ENCODE peak calls at places on chromosomes 3 and 15, in seven cellular contexts. Y, K, D, Z, X, W and U are unnamed samples.

GRCh38 chr15:68910341-68910740 is 20.0 kb upstream of the SPESP1 start:
- DNase-seq in Y (no peak), W (no peak), X (no peak), K (no peak), D (no peak), Z (no peak), U (no peak)

GRCh38 chr3:182364323-182364722 is 429.0 kb upstream of the ATP11B start:
- DNase-seq in K (no peak), X (no peak), Y (no peak), W (no peak), Z (no peak), D (no peak), U (no peak)

GRCh38 chr3:127035672-127036071 is 52.8 kb downstream of the PLXNA1 start:
- DNase-seq in Y (peak; percentile 77), Z (no peak), X (peak; percentile 91), K (no peak), W (no peak), D (no peak), U (peak; percentile 38)

GRCh38 chr15:75063338-75063737 is 39.9 kb downstream of the PPCDC start:
- DNase-seq in Z (no peak), X (no peak), D (no peak), Y (peak; percentile 74), W (no peak), K (no peak), U (no peak)

GRCh38 chr15:48230498-48230897 is 24.4 kb downstream of the SLC12A1 start:
- DNase-seq in K (no peak), D (no peak), W (no peak), Y (no peak), X (no peak), Z (no peak), U (no peak)

GRCh38 chr3:123623346-123623880 is 38.6 kb upstream of the HACD2 start:
- DNase-seq in X (no peak), Z (no peak), Y (peak; percentile 66), K (no peak), D (no peak), W (no peak), U (no peak)

GRCh38 chr15:65082303-65082958 is 5.9 kb downstream of the KBTBD13 start:
- DNase-seq in Y (no peak), K (no peak), Z (peak; percentile 15), D (no peak), X (peak; percentile 69), W (no peak), U (peak; percentile 33)

GRCh38 chr15:92184142-92184541 is 209.5 kb upstream of the ST8SIA2 start:
- DNase-seq in K (no peak), Y (no peak), X (no peak), W (no peak), Z (no peak), D (no peak), U (no peak)

GRCh38 chr15:92000709-92001108 is 147.2 kb downstream of the SLCO3A1 start:
- DNase-seq in D (no peak), K (no peak), W (no peak), Z (peak; percentile 49), X (no peak), Y (no peak), U (no peak)

GRCh38 chr3:36193448-36193847 is 186.9 kb upstream of the STAC start:
- DNase-seq in X (no peak), Y (no peak), K (no peak), W (no peak), D (no peak), Z (no peak), U (no peak)

GRCh38 chr3:107524214-107525100 is 1.7 kb downstream of the BBX start:
- DNase-seq in K (peak; percentile 20), Y (peak; percentile 51), W (peak; percentile 55), Z (peak; percentile 72), D (peak; percentile 28), X (peak; percentile 51), U (peak; percentile 70)

GRCh38 chr3:55482496-55483195 is 4.5 kb downstream of the WNT5A start:
- DNase-seq in K (peak; percentile 48), X (no peak), Z (peak; percentile 34), Y (peak; percentile 79), W (no peak), D (no peak), U (no peak)

GRCh38 chr3:105823149-105823866 is 45.5 kb downstream of the CBLB start:
- DNase-seq in W (no peak), D (no peak), K (no peak), Z (no peak), X (no peak), Y (peak; percentile 98), U (no peak)

GRCh38 chr3:61946925-61947324 is 385.6 kb downstream of the PTPRG start:
- DNase-seq in W (no peak), Y (no peak), X (no peak), Z (no peak), D (no peak), K (no peak), U (no peak)

GRCh38 chr3:157502916-157503620 is at the start of gene VEPH1:
- DNase-seq in X (peak; percentile 10), W (no peak), Y (peak; percentile 85), Z (peak; percentile 34), K (no peak), D (no peak), U (no peak)

GRCh38 chr3:53196575-53197407 is 35.8 kb downstream of the PRKCD start:
- DNase-seq in K (no peak), Y (peak; percentile 62), X (peak; percentile 69), D (no peak), W (peak; percentile 13), Z (no peak), U (peak; percentile 49)

GRCh38 chr15:71080705-71081104 is 34.6 kb upstream of the THSD4 start:
- DNase-seq in X (no peak), Z (no peak), D (no peak), K (no peak), Y (peak; percentile 96), W (no peak), U (no peak)

GRCh38 chr15:79003301-79003700 is 58.5 kb upstream of the CTSH start:
- DNase-seq in D (no peak), Z (no peak), Y (peak; percentile 70), W (no peak), K (no peak), X (no peak), U (no peak)

GRCh38 chr3:12154151-12154550 is 4.6 kb downstream of the TIMP4 start:
- DNase-seq in Z (no peak), K (no peak), W (no peak), D (no peak), X (no peak), Y (peak; percentile 8), U (no peak)

GRCh38 chr3:180036678-180037455 is at the start of gene PEX5L:
- DNase-seq in D (no peak), X (no peak), W (peak; percentile 2), K (peak; percentile 16), Z (peak; percentile 84), Y (peak; percentile 15), U (peak; percentile 74)

GRCh38 chr15:74790080-74790916 is 8.4 kb downstream of the CSK start:
- DNase-seq in Z (no peak), Y (peak; percentile 85), D (no peak), K (peak; percentile 62), X (peak; percentile 68), W (no peak), U (peak; percentile 82)

GRCh38 chr3:115790759-115791158 is 167.4 kb downstream of the GAP43 start:
- DNase-seq in K (no peak), W (no peak), D (no peak), Y (peak; percentile 99), Z (no peak), X (no peak), U (peak; percentile 38)

GRCh38 chr3:155963557-155963956 is 93.1 kb downstream of the GMPS start:
- DNase-seq in Z (no peak), K (no peak), X (no peak), W (no peak), Y (peak; percentile 51), D (no peak), U (no peak)

GRCh38 chr3:47634996-47635395 is 56.3 kb upstream of the CSPG5 start:
- DNase-seq in Y (no peak), D (no peak), Z (no peak), W (no peak), K (no peak), X (no peak), U (no peak)

GRCh38 chr3:31341130-31341529 is 191.6 kb upstream of the STT3B start:
- DNase-seq in D (no peak), Z (no peak), W (no peak), Y (no peak), X (no peak), K (no peak), U (peak; percentile 3)

GRCh38 chr3:156674911-156675743 is 737 bp downstream of the TIPARP start:
- DNase-seq in Y (peak; percentile 43), D (peak; percentile 15), K (peak; percentile 36), X (peak; percentile 65), W (peak; percentile 66), Z (peak; percentile 72), U (peak; percentile 63)

GRCh38 chr3:150015906-150016305 is 45.2 kb upstream of the PFN2 start:
- DNase-seq in Z (no peak), W (no peak), Y (no peak), D (no peak), X (no peak), K (no peak), U (no peak)

GRCh38 chr3:72281551-72281950 is 496.6 kb upstream of the PROK2 start:
- DNase-seq in D (no peak), Y (no peak), W (no peak), K (no peak), X (no peak), Z (no peak), U (no peak)

GRCh38 chr15:78730955-78731354 is 80.3 kb downstream of the ADAMTS7 start:
- DNase-seq in K (no peak), Z (no peak), D (no peak), W (no peak), X (no peak), Y (no peak), U (no peak)

GRCh38 chr15:57330619-57331018 is 45.7 kb upstream of the CGNL1 start:
- DNase-seq in W (no peak), D (no peak), Y (peak; percentile 58), Z (no peak), K (no peak), X (no peak), U (no peak)

GRCh38 chr3:190533511-190534282 is 19.8 kb downstream of the IL1RAP start:
- DNase-seq in W (no peak), K (no peak), Z (no peak), Y (peak; percentile 93), X (peak; percentile 25), D (no peak), U (no peak)